ENCODE peak calls at places on chromosome 1, in seven cellular contexts. N is prostate gland, E is Karpas-422, U is neural progenitor cell, Z is tibial artery, V is astrocyte, A is BE2C. Q is an unnamed sample.

GRCh38 chr1:60569189-60569588 is 495.6 kb upstream of the C1orf87 start:
- DNase-seq in N (no peak), E (no peak), U (no peak), Z (no peak), V (no peak), A (no peak), Q (no peak)

GRCh38 chr1:180057883-180058396 is 96.7 kb upstream of the QSOX1 start:
- DNase-seq in N (no peak), E (no peak), U (no peak), Z (no peak), V (no peak), A (no peak), Q (no peak)

GRCh38 chr1:22709891-22710687 is 550 bp upstream of the EPHB2 start:
- DNase-seq in N (no peak), E (peak; percentile 82), U (peak; percentile 85), Z (no peak), V (peak; percentile 46), A (peak; percentile 65), Q (peak; percentile 71)

GRCh38 chr1:15330028-15330427 is 79.7 kb upstream of the EFHD2 start:
- DNase-seq in N (no peak), E (no peak), U (no peak), Z (no peak), V (no peak), A (no peak), Q (no peak)

GRCh38 chr1:60280764-60281278 is 207.3 kb upstream of the C1orf87 start:
- DNase-seq in N (no peak), E (no peak), U (peak; percentile 9), Z (no peak), V (no peak), A (peak; percentile 22), Q (no peak)

GRCh38 chr1:12600880-12601633 is 17.0 kb downstream of the DHRS3 start:
- DNase-seq in N (no peak), E (peak; percentile 78), U (peak; percentile 75), Z (peak; percentile 79), V (no peak), A (no peak), Q (peak; percentile 70)

GRCh38 chr1:38083541-38083940 is 36.9 kb upstream of the POU3F1 start:
- DNase-seq in N (no peak), E (no peak), U (peak; percentile 68), Z (no peak), V (no peak), A (peak; percentile 23), Q (no peak)

GRCh38 chr1:225508538-225509375 is 80.9 kb upstream of the LBR start:
- DNase-seq in N (peak; percentile 65), E (no peak), U (peak; percentile 63), Z (no peak), V (peak; percentile 99), A (no peak), Q (peak; percentile 77)

GRCh38 chr1:203186446-203187305 is at the start of gene CHI3L1:
- DNase-seq in N (peak; percentile 57), E (peak; percentile 40), U (no peak), Z (peak; percentile 46), V (no peak), A (no peak), Q (peak; percentile 61)

GRCh38 chr1:40392206-40392605 is 18.7 kb downstream of the SMAP2 start:
- DNase-seq in N (no peak), E (no peak), U (peak; percentile 71), Z (no peak), V (peak; percentile 69), A (no peak), Q (peak; percentile 94)

GRCh38 chr1:3956527-3957170 is 56.6 kb upstream of the C1orf174 start:
- DNase-seq in N (no peak), E (no peak), U (no peak), Z (no peak), V (no peak), A (no peak), Q (peak; percentile 56)

GRCh38 chr1:172704446-172705176 is 45.7 kb downstream of the FASLG start:
- DNase-seq in N (no peak), E (no peak), U (no peak), Z (no peak), V (no peak), A (no peak), Q (no peak)

GRCh38 chr1:108346137-108346536 is 102.3 kb upstream of the NBPF4 start:
- DNase-seq in N (no peak), E (no peak), U (no peak), Z (no peak), V (no peak), A (no peak), Q (no peak)

GRCh38 chr1:229655781-229656180 is 29.7 kb downstream of the URB2 start:
- DNase-seq in N (no peak), E (peak; percentile 20), U (no peak), Z (no peak), V (no peak), A (no peak), Q (no peak)

GRCh38 chr1:222914861-222915632 is 100.2 kb downstream of the DISP1 start:
- DNase-seq in N (no peak), E (no peak), U (no peak), Z (no peak), V (peak; percentile 80), A (no peak), Q (no peak)

GRCh38 chr1:110548381-110548780 is 29.4 kb upstream of the KCNA10 start:
- DNase-seq in N (no peak), E (peak; percentile 80), U (peak; percentile 70), Z (no peak), V (no peak), A (peak; percentile 63), Q (no peak)

GRCh38 chr1:66752000-66752592 is at the start of gene DYNLT5:
- DNase-seq in N (no peak), E (no peak), U (peak; percentile 77), Z (peak; percentile 72), V (peak; percentile 35), A (peak; percentile 13), Q (peak; percentile 60)

GRCh38 chr1:43525995-43526394 is 4.7 kb upstream of the PTPRF start:
- DNase-seq in N (no peak), E (no peak), U (no peak), Z (no peak), V (peak; percentile 63), A (no peak), Q (peak; percentile 73)

GRCh38 chr1:231642600-231643332 is 16.2 kb downstream of the DISC1 start:
- DNase-seq in N (no peak), E (no peak), U (no peak), Z (no peak), V (no peak), A (no peak), Q (no peak)

GRCh38 chr1:64745181-64745985 is 508 bp downstream of the RAVER2 start:
- DNase-seq in N (peak; percentile 31), E (no peak), U (peak; percentile 26), Z (peak; percentile 66), V (peak; percentile 30), A (peak; percentile 10), Q (peak; percentile 16)

GRCh38 chr1:74380252-74380651 is 132.2 kb downstream of the LRRC53 start:
- DNase-seq in N (no peak), E (no peak), U (no peak), Z (no peak), V (no peak), A (no peak), Q (no peak)

GRCh38 chr1:12518956-12519707 is 98.9 kb downstream of the DHRS3 start:
- DNase-seq in N (peak; percentile 36), E (no peak), U (peak; percentile 51), Z (peak; percentile 94), V (peak; percentile 48), A (no peak), Q (no peak)

GRCh38 chr1:153534933-153535663 is 693 bp downstream of the S100A6 start:
- DNase-seq in N (peak; percentile 50), E (peak; percentile 51), U (no peak), Z (peak; percentile 94), V (no peak), A (no peak), Q (peak; percentile 90)
- H3K4me3 ChIP-seq in N (peak overlapping the region; percentile 74), E (peak overlapping the region; percentile 73), U (no peak overlapping the region), Z (peak overlapping the region; percentile 72), V (peak overlapping the region; percentile 85), A (peak overlapping the region; percentile 74), Q (peak overlapping the region; percentile 95)

GRCh38 chr1:245698116-245698515 is 543.3 kb downstream of the KIF26B start:
- DNase-seq in N (no peak), E (no peak), U (no peak), Z (no peak), V (no peak), A (no peak), Q (no peak)

GRCh38 chr1:245702346-245702745 is 547.6 kb downstream of the KIF26B start:
- DNase-seq in N (no peak), E (no peak), U (no peak), Z (no peak), V (no peak), A (no peak), Q (no peak)

GRCh38 chr1:245701631-245702030 is 546.8 kb downstream of the KIF26B start:
- DNase-seq in N (no peak), E (no peak), U (no peak), Z (peak; percentile 49), V (no peak), A (no peak), Q (no peak)

GRCh38 chr1:245700631-245701030 is 545.8 kb downstream of the KIF26B start:
- DNase-seq in N (no peak), E (no peak), U (no peak), Z (no peak), V (no peak), A (no peak), Q (no peak)

GRCh38 chr1:245698860-245699259 is 544.1 kb downstream of the KIF26B start:
- DNase-seq in N (no peak), E (peak; percentile 93), U (no peak), Z (no peak), V (no peak), A (peak; percentile 55), Q (no peak)
- H3K27me3 ChIP-seq in N (no peaks in the 10 kb centered on the region), E (no peaks in the 10 kb centered on the region), U (no peaks in the 10 kb centered on the region), Z (no peaks in the 10 kb centered on the region), V (no peaks in the 10 kb centered on the region), A (no peaks in the 10 kb centered on the region), Q (no peaks in the 10 kb centered on the region)

DNA sequence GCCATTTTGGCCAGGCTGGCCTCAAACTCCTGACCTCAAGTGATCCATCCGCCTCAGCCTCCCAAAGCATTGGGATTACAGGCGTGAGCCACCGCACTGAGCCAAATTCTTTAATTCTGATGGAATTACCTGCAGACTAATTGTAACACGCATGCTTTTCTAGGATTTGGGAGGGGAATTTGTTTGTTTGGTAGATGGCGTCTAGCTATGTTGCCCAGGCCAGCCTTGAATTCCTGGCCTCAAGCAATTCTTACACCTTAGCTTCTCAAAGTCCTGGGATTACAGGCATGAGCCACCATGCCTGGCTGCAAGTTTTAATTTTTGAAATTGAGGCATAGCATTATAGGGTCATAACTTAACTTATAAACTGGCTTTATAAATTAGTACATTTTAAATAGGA is 18.6 kb downstream of the RTCA start:
- DNase-seq in N (no peak), E (no peak), U (no peak), Z (no peak), V (no peak), A (no peak), Q (no peak)
- H3K36me3 ChIP-seq in N (no peaks in the 10 kb centered on the region), E (peaks cover 49% of the 10 kb centered on the region), U (peaks cover 39% of the 10 kb centered on the region), Z (peaks cover 59% of the 10 kb centered on the region), V (peaks cover 36% of the 10 kb centered on the region), A (peaks cover 37% of the 10 kb centered on the region), Q (peaks cover 54% of the 10 kb centered on the region)

DNA sequence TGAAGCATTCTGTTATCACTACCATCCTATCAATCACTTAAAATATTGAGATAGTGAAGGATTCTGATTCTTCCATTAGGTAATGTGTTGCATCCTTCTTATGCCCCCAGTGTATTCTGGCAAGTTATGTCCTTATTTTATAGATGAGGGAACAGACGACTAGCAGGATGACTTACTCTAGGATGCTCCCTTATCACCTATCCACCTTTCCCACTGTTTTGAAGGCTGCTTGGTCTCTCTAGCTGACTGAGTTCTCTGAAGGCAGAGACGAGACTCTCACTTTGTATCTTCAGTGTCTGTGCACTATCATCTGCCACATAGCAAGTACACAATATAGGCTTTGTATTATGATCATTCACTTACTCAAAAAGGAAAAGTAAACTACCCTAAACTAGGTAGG is 4.0 kb downstream of the GLUL start:
- DNase-seq in N (no peak), E (no peak), U (no peak), Z (no peak), V (no peak), A (no peak), Q (no peak)
- H3K4me3 ChIP-seq in N (no peak overlapping the region), E (no peak overlapping the region), U (peak overlapping the region; percentile 100), Z (peak overlapping the region; percentile 80), V (no peak overlapping the region), A (no peak overlapping the region), Q (no peak overlapping the region)

Q was measured in MG63.